ENCODE peak calls at places on chromosomes 11 and 22, in five cellular contexts. T is MM.1S, J is astrocyte, X is body of pancreas, B is OCI-LY7. S is an unnamed sample.

GRCh38 chr11:22431074-22431473 is 92.9 kb downstream of the SLC17A6 start:
- DNase-seq in T (no peak), J (no peak), X (no peak), B (no peak), S (no peak)

GRCh38 chr11:95505927-95506426 is 275.0 kb upstream of the SESN3 start:
- DNase-seq in T (peak), J (peak), X (peak), B (no peak), S (no peak)

GRCh38 chr11:112310414-112310813 is 49.8 kb upstream of the PLET1 start:
- DNase-seq in T (no peak), J (no peak), X (no peak), B (no peak), S (peak)

GRCh38 chr11:109173504-109173903 is 248.5 kb upstream of the C11orf87 start:
- DNase-seq in T (no peak), J (no peak), X (no peak), B (no peak), S (no peak)

GRCh38 chr11:118263694-118264567 is at the start of gene MPZL2:
- DNase-seq in T (peak), J (no peak), X (peak), B (no peak), S (peak)

GRCh38 chr22:37968452-37969251 is 15.2 kb downstream of the POLR2F start:
- DNase-seq in T (no peak), J (no peak), X (no peak), B (no peak), S (no peak)

GRCh38 chr22:44891791-44892190 is 118.0 kb downstream of the PHF21B start:
- DNase-seq in T (no peak), J (no peak), X (no peak), B (no peak), S (no peak)

GRCh38 chr22:20408891-20409290 is 14.9 kb downstream of the ZNF74 start:
- DNase-seq in T (no peak), J (no peak), X (no peak), B (no peak), S (no peak)

GRCh38 chr11:115269193-115269592 is 235.0 kb downstream of the CADM1 start:
- DNase-seq in T (no peak), J (no peak), X (no peak), B (no peak), S (no peak)

GRCh38 chr11:73194593-73194992 is 23.5 kb upstream of the P2RY2 start:
- DNase-seq in T (no peak), J (no peak), X (no peak), B (no peak), S (peak)

GRCh38 chr11:47609675-47610074 is 15.5 kb upstream of the C1QTNF4 start:
- DNase-seq in T (no peak), J (no peak), X (no peak), B (no peak), S (no peak)

GRCh38 chr22:32527756-32528155 is 53.1 kb downstream of the FBXO7 start:
- DNase-seq in T (no peak), J (no peak), X (no peak), B (no peak), S (no peak)

GRCh38 chr22:32788884-32789624 is 12.5 kb upstream of the TIMP3 start:
- DNase-seq in T (no peak), J (peak), X (peak), B (no peak), S (no peak)

GRCh38 chr11:25576320-25576719 is 755.6 kb upstream of the ANO3 start:
- DNase-seq in T (no peak), J (no peak), X (no peak), B (no peak), S (no peak)

GRCh38 chr11:76769645-76770586 is 13.2 kb upstream of the TSKU start:
- DNase-seq in T (peak), J (peak), X (peak), B (no peak), S (peak)

GRCh38 chr11:12242071-12242672 is 131.8 kb downstream of the MICAL2 start:
- DNase-seq in T (no peak), J (no peak), X (peak), B (no peak), S (no peak)

GRCh38 chr22:50576070-50576469 is 2.2 kb downstream of the CPT1B start:
- DNase-seq in T (no peak), J (peak), X (peak), B (no peak), S (no peak)

GRCh38 chr22:46854125-46854870 is 91.8 kb downstream of the TBC1D22A start:
- DNase-seq in T (no peak), J (no peak), X (peak), B (no peak), S (no peak)

GRCh38 chr22:38080847-38081635 is 2.9 kb downstream of the SLC16A8 start:
- DNase-seq in T (no peak), J (peak), X (peak), B (no peak), S (no peak)

GRCh38 chr11:15635501-15635900 is 520.8 kb downstream of the INSC start:
- DNase-seq in T (no peak), J (no peak), X (no peak), B (no peak), S (no peak)

GRCh38 chr11:119210035-119210434 is 3.9 kb downstream of the CBL start:
- DNase-seq in T (no peak), J (no peak), X (no peak), B (no peak), S (no peak)

GRCh38 chr11:61002598-61002997 is 31.1 kb downstream of the CD6 start:
- DNase-seq in T (no peak), J (no peak), X (no peak), B (no peak), S (no peak)

GRCh38 chr11:35579557-35580396 is 38.5 kb upstream of the FJX1 start:
- DNase-seq in T (no peak), J (peak), X (no peak), B (no peak), S (peak)

GRCh38 chr11:57340228-57340627 is 2.1 kb downstream of the P2RX3 start:
- DNase-seq in T (no peak), J (no peak), X (no peak), B (no peak), S (no peak)

GRCh38 chr11:898540-899190 is 11.9 kb downstream of the CHID1 start:
- DNase-seq in T (no peak), J (no peak), X (no peak), B (no peak), S (no peak)

GRCh38 chr11:12330491-12331231 is 46.7 kb upstream of the PARVA start:
- DNase-seq in T (no peak), J (peak), X (no peak), B (no peak), S (no peak)

GRCh38 chr11:110474578-110474977 is 44.8 kb downstream of the FDX1 start:
- DNase-seq in T (no peak), J (no peak), X (no peak), B (no peak), S (no peak)

GRCh38 chr11:2196970-2197770 is 25.6 kb upstream of the TH start:
- DNase-seq in T (peak), J (peak), X (peak), B (peak), S (peak)

GRCh38 chr22:20509344-20510047 is 2.1 kb downstream of the MED15 start:
- DNase-seq in T (peak), J (peak), X (peak), B (peak), S (peak)

GRCh38 chr11:96272542-96273306 is 70.3 kb downstream of the MAML2 start:
- DNase-seq in T (no peak), J (peak), X (peak), B (no peak), S (no peak)

GRCh38 chr11:80157447-80157846 is 716.6 kb upstream of the TENM4 start:
- DNase-seq in T (no peak), J (no peak), X (no peak), B (no peak), S (no peak)
- H3K27ac ChIP-seq in T (no peak), J (no peak), X (no peak), B (no peak), S (no peak)

GRCh38 chr22:30649430-30650007 is 13.9 kb downstream of the SLC35E4 start:
- DNase-seq in T (no peak), J (peak), X (peak), B (no peak), S (peak)
- TF ChIP-seq CTCF in T (no peak), J (peak), X (no peak), B (no peak), S (no peak)

DNA sequence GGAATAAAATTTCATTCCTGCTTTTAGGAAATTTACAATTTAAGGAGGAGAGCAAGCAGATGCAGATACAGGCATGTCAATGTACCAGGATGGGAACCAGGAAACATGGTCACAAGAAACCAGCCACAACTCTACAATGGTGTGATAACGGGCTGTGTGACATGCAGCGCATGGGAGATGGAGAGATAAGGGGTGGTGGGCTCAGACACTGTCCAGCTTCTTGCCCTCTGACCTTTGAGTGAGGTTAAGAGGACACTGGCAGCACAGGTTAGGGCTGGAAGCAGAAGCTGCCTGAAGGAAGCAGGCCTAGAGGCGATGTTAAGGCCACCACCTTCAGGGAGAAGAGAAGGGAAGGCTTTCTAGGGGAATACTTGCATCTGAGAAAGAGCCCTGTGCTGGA is 2.3 kb upstream of the SORL1-AS1 start:
- DNase-seq in T (no peak), J (no peak), X (no peak), B (no peak), S (no peak)
- H3K27ac ChIP-seq in T (no peak), J (no peak), X (no peak), B (peak), S (no peak)

GRCh38 chr11:64035581-64035980 is at the start of gene FLRT1:
- DNase-seq in T (no peak), J (no peak), X (no peak), B (no peak), S (no peak)

GRCh38 chr11:64037027-64037633 is 1.4 kb downstream of the FLRT1 start:
- DNase-seq in T (no peak), J (no peak), X (no peak), B (no peak), S (peak)

GRCh38 chr11:64035081-64035524 is 628 bp upstream of the FLRT1 start:
- DNase-seq in T (no peak), J (no peak), X (no peak), B (no peak), S (no peak)

GRCh38 chr11:64034411-64034811 is 1.3 kb upstream of the FLRT1 start:
- DNase-seq in T (no peak), J (no peak), X (no peak), B (no peak), S (no peak)

GRCh38 chr11:64036081-64037026 is 623 bp downstream of the FLRT1 start:
- DNase-seq in T (no peak), J (peak), X (peak), B (no peak), S (no peak)
- TF ChIP-seq CTCF in T (no peak), J (no peak), X (no peak), B (no peak), S (no peak)

GRCh38 chr11:68966894-68967780 is 13.6 kb downstream of the MRGPRD start:
- DNase-seq in T (no peak), J (no peak), X (no peak), B (no peak), S (no peak)

GRCh38 chr11:68963779-68964178 is 17.0 kb downstream of the MRGPRD start:
- DNase-seq in T (no peak), J (no peak), X (no peak), B (no peak), S (no peak)

GRCh38 chr11:68969386-68969785 is 11.4 kb downstream of the MRGPRD start:
- DNase-seq in T (no peak), J (no peak), X (no peak), B (no peak), S (no peak)

GRCh38 chr11:68968306-68969255 is 12.2 kb downstream of the MRGPRD start:
- DNase-seq in T (no peak), J (no peak), X (peak), B (no peak), S (no peak)

GRCh38 chr11:68965901-68966868 is 14.6 kb downstream of the MRGPRD start:
- DNase-seq in T (no peak), J (no peak), X (no peak), B (no peak), S (no peak)
- H3K27ac ChIP-seq in T (no peak), J (no peak), X (no peak), B (no peak), S (no peak)

DNA sequence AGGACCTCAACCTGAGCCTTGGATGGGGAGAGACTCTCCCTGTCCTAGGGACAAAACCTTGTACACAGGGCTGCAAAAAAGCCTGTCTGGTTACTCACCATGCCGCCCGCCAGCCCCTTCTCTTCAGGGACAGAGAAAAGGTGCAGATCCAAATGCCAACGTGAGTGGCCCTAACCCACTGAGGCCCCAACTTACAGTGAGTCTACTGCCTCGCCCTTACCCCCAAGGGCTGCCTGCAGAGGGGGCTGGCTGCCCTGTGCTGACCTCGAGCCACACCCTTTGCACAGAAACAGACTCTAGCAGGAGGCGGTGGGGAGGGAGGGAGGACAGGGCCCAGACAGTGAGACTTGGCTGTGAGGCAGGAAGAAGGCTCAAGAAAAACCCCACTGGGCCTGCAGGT is 13.5 kb upstream of the CHST1 start:
- DNase-seq in T (no peak), J (no peak), X (no peak), B (no peak), S (no peak)
- TF ChIP-seq CTCF in T (no peak), J (no peak), X (no peak), B (no peak), S (no peak)

DNA sequence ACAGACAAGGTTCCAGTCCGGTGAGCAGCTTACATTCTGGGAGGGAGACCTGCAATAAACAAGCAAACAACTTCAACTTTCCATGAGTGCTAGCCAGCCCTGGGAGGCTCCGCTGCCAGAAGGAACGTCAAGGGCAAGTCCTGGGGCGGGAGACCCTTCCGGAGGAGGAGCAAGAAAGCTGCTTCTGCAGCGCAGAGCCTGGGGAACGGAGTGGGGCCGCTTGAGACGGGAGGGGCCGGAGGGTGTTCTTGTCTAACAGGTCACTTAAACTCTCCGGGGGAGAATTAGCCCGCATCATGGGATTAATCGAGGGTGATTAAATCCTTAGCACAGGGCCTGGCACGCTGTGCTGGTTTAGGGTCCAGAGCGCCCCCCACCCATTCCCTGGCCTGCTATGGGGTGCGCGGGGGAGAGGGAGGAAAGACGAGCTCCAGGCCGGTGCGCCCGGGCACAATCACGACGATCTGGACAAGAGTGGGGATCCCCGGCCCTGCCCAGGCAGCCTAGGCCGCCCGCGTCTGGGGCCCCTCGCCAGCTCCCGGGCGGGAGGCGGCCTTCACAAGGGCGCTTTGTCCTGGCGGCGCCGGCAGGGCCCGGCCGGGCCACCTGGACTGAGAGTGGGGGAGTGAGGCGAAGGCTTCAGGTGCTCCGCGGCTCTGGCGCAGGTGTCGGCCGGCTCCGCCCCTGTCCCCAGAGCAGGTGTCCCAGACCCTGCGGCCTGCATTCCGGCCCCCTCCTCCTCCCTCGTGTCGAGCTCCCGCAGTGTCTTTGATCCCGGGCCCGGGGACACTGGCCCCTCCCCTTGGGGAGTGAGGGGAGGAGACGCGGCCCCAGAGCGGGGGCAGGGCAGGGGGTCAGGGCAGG is 663 bp upstream of the LARGE2 start:
- DNase-seq in T (peak), J (no peak), X (peak), B (peak), S (no peak)
- H3K27ac ChIP-seq in T (peak), J (no peak), X (peak), B (no peak), S (peak)

S was measured in RWPE1.